ENCODE peak calls at places on chromosomes 4 and X, in seven cellular contexts. P, A, X, U, O, W and Q are unnamed samples.

GRCh38 chr4:166324321-166324720 is 451.3 kb downstream of the TLL1 start:
- DNase-seq in W (no peak), U (peak; percentile 54), X (peak; percentile 70), P (peak; percentile 6), O (peak; percentile 30), A (no peak), Q (no peak)

GRCh38 chr4:95506264-95506663 is 42.5 kb downstream of the UNC5C start:
- DNase-seq in P (peak; percentile 59), W (peak; percentile 19), A (peak; percentile 12), U (no peak), O (peak; percentile 72), X (no peak), Q (no peak)

GRCh38 chr4:86315579-86315978 is 44.3 kb downstream of the MAPK10 start:
- DNase-seq in W (no peak), X (no peak), O (no peak), U (no peak), P (no peak), A (no peak), Q (no peak)

GRCh38 chr4:76651616-76652015 is 216.6 kb downstream of the SHROOM3 start:
- DNase-seq in A (peak; percentile 53), X (no peak), U (no peak), P (peak; percentile 34), W (no peak), O (no peak), Q (no peak)

GRCh38 chr4:19540859-19541258 is 710.8 kb upstream of the SLIT2 start:
- DNase-seq in O (no peak), X (no peak), A (no peak), P (no peak), U (no peak), W (no peak), Q (no peak)

GRCh38 chrX:30144971-30145731 is 70.2 kb upstream of the MAGEB2 start:
- DNase-seq in W (no peak), P (no peak), O (no peak), A (no peak), U (no peak), X (no peak), Q (no peak)

GRCh38 chr4:80925293-80925692 is 105.2 kb upstream of the BMP3 start:
- DNase-seq in P (no peak), W (no peak), O (no peak), U (no peak), A (no peak), X (no peak), Q (no peak)

GRCh38 chrX:29662101-29662500 is 553.3 kb upstream of the MAGEB2 start:
- DNase-seq in A (peak; percentile 82), O (peak; percentile 81), X (no peak), W (no peak), U (no peak), P (peak; percentile 51), Q (no peak)

GRCh38 chr4:176635372-176636261 is 157.1 kb downstream of the VEGFC start:
- DNase-seq in P (peak; percentile 86), X (no peak), U (no peak), A (peak; percentile 90), W (peak; percentile 23), O (peak; percentile 91), Q (no peak)

GRCh38 chr4:26992657-26993361 is 132.2 kb downstream of the STIM2 start:
- DNase-seq in X (no peak), O (peak; percentile 54), A (peak; percentile 89), W (peak; percentile 40), P (peak; percentile 65), U (no peak), Q (peak; percentile 59)

GRCh38 chrX:19332983-19333382 is 10.7 kb upstream of the PDHA1 start:
- DNase-seq in X (no peak), P (peak; percentile 43), U (no peak), O (no peak), A (peak; percentile 3), W (no peak), Q (no peak)

GRCh38 chrX:115958687-115959359 is 211.7 kb upstream of the AGTR2 start:
- DNase-seq in A (no peak), U (peak; percentile 24), W (no peak), O (peak; percentile 27), X (peak; percentile 28), P (no peak), Q (no peak)

GRCh38 chrX:115960440-115961084 is 210.0 kb upstream of the AGTR2 start:
- DNase-seq in X (no peak), W (no peak), U (no peak), A (no peak), P (no peak), O (peak; percentile 65), Q (no peak)

GRCh38 chrX:115952417-115953092 is 218.0 kb upstream of the AGTR2 start:
- DNase-seq in O (no peak), A (no peak), X (peak; percentile 82), P (no peak), U (peak; percentile 13), W (no peak), Q (no peak)

GRCh38 chrX:115957862-115958490 is 212.6 kb upstream of the AGTR2 start:
- DNase-seq in A (no peak), U (peak; percentile 49), O (no peak), W (no peak), X (peak; percentile 72), P (no peak), Q (no peak)
- TF ChIP-seq CTCF in A (no peak), U (peak; percentile 57), O (peak; percentile 9), W (no peak), X (peak; percentile 73), P (no peak), Q (no peak)

GRCh38 chr4:82842593-82842992 is 44.0 kb upstream of the SCD5 start:
- DNase-seq in P (peak; percentile 25), O (no peak), W (peak; percentile 8), X (no peak), A (peak; percentile 28), U (peak; percentile 15), Q (no peak)
- TF ChIP-seq CTCF in P (peak; percentile 20), O (peak; percentile 33), W (peak; percentile 59), X (peak; percentile 35), A (peak; percentile 37), U (peak; percentile 44), Q (no peak)

GRCh38 chr4:37245391-37245954 is 930 bp downstream of the NWD2 start:
- DNase-seq in W (no peak), P (no peak), U (peak; percentile 42), X (no peak), O (no peak), A (no peak), Q (peak; percentile 20)

GRCh38 chr4:37241646-37242045 is 2.9 kb upstream of the NWD2 start:
- DNase-seq in P (no peak), O (no peak), W (no peak), A (no peak), U (no peak), X (no peak), Q (no peak)

GRCh38 chr4:37244583-37245390 is at the start of gene NWD2:
- DNase-seq in A (no peak), X (no peak), W (no peak), O (peak; percentile 16), P (no peak), U (peak; percentile 74), Q (peak; percentile 29)

GRCh38 chr4:37243061-37243460 is 1.5 kb upstream of the NWD2 start:
- DNase-seq in W (no peak), U (peak; percentile 49), X (no peak), O (no peak), P (no peak), A (no peak), Q (peak; percentile 19)

DNA sequence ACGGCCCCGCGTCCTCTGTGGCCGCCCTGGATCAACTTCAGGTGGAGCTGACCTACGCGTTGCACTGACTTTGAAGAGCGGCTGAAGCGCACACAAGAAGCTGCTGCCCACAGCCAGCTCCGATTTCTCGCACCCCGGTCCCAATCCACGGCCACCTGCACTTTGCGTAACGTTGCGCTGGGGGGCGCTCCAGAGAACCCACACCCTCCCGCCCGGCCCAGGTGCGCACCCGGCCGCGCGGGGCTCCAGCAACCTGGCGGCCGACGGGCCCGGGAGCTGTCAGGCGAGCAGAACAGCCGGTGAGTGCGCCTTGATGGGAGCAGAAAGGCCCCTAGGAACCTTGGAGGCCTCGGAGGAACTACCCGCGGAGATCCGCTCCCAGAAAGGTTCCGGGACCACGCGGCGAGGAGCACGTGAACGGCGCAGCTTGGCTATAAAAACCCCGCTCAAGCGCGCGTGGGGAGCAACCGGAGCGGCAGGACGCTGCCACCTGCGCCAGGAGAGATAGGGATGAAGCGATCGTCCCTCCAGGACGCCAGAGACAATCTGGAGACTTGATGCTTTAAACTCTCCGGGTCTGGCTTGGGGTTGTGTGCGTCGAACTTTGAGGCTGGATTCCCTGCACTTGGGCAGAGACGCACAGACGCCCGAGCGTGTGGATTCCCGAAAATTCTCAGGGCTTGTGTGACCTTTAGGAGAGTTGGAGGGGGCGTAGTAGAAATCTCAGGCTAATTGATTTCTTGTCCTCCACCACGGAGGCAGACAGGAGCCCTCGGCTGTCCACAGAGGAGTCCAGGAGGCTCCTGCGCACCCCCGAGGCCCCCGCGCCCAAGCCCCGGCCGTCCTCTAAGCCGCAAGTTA is 591 bp upstream of the NWD2 start:
- DNase-seq in X (no peak), P (no peak), O (peak; percentile 17), W (no peak), A (no peak), U (peak; percentile 75), Q (peak; percentile 26)
- TF ChIP-seq CTCF in X (no peak), P (no peak), O (no peak), W (no peak), A (no peak), U (peak; percentile 72), Q (no peak)

GRCh38 chrX:56764153-56764974 is 35.3 kb downstream of the NBDY start:
- DNase-seq in P (peak; percentile 76), W (peak; percentile 85), O (peak; percentile 79), X (peak; percentile 72), U (peak; percentile 86), A (peak; percentile 87), Q (peak; percentile 67)

GRCh38 chrX:56763556-56764152 is 34.6 kb downstream of the NBDY start:
- DNase-seq in W (peak; percentile 48), P (no peak), A (peak; percentile 75), U (peak; percentile 67), O (peak; percentile 71), X (peak; percentile 77), Q (no peak)

GRCh38 chrX:56765816-56766553 is 36.9 kb downstream of the NBDY start:
- DNase-seq in P (no peak), X (no peak), O (no peak), A (no peak), W (no peak), U (no peak), Q (peak; percentile 40)

GRCh38 chrX:56764975-56765791 is 36.1 kb downstream of the NBDY start:
- DNase-seq in A (no peak), U (no peak), W (no peak), X (no peak), O (no peak), P (no peak), Q (peak; percentile 63)

DNA sequence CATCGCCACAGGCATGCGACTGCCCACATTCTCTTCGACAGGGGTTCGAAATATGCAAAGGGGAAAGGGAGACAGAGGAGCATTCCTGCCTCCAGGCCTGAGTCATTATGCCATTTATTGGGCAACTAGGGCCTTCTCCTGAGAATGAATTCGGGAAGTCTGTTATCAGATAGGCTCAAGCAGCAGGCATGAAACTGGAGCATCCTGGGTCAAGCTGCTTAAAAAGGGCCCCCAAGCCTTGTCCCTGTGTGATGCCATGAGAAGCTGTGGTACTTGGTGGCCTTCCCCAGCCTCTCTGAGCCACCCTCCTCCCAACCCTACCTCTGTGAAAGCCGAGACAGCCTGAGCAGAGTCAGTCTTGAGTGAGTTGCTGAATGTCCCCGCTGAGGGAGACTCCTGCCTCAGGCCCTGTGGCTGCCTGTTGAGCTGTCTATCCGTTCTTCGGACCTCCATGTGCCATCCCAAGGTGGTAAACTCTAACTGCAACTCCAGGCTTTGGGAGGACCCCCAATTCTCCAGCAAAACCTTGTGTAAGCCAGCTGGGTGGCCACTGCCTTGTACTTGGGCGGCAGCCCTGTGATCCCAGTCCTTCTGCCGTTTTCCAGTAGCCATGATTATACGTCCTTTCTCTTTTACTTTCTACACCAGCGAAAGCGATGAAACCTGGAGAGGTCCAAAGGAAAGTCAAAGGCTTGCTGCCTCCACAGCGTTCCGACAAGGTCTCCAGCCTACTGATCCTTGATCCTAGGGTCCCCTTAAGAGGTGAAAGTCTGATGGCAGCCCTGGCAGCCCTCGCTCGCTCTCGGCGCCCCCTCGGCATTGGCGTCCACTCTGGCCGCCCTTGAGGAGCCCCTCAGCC is 37.7 kb downstream of the NBDY start:
- DNase-seq in W (no peak), O (no peak), P (no peak), X (no peak), U (no peak), A (peak; percentile 39), Q (no peak)
- TF ChIP-seq CTCF in W (no peak), O (no peak), P (no peak), X (no peak), U (no peak), A (no peak), Q (no peak)